ENCODE peak calls at places on chromosome 13, in five cellular contexts. One of them, this sample, is unnamed.
A peak's percentile ranks its signal among the peaks of the same experiment; 100 is the strongest.

GRCh38 chr13:55361141-55361540 is 1779.6 kb upstream of the PRR20A start:
- DNase-seq in omental fat pad: no peak
- DNase-seq in Peyer's patch: no peak
- DNase-seq in GM13976: no peak
- DNase-seq in mammary epithelial cell: no peak
- DNase-seq in this sample: no peak

GRCh38 chr13:105721056-105721455 is 814.4 kb downstream of the EFNB2 start:
- DNase-seq in omental fat pad: no peak
- DNase-seq in Peyer's patch: no peak
- DNase-seq in GM13976: no peak
- DNase-seq in mammary epithelial cell: peak; percentile 28
- DNase-seq in this sample: no peak

GRCh38 chr13:25217023-25217909 is 45.2 kb upstream of the AMER2 start:
- DNase-seq in omental fat pad: no peak
- DNase-seq in Peyer's patch: no peak
- DNase-seq in GM13976: no peak
- DNase-seq in mammary epithelial cell: peak; percentile 65
- DNase-seq in this sample: no peak

GRCh38 chr13:72953391-72953960 is 105.3 kb upstream of the KLF5 start:
- DNase-seq in omental fat pad: no peak
- DNase-seq in Peyer's patch: peak; percentile 73
- DNase-seq in GM13976: no peak
- DNase-seq in mammary epithelial cell: no peak
- DNase-seq in this sample: no peak

GRCh38 chr13:70415141-70415540 is 306.9 kb upstream of the KLHL1 start:
- DNase-seq in omental fat pad: no peak
- DNase-seq in Peyer's patch: no peak
- DNase-seq in GM13976: no peak
- DNase-seq in mammary epithelial cell: no peak
- DNase-seq in this sample: no peak

GRCh38 chr13:72586519-72586918 is 140.9 kb downstream of the MZT1 start:
- DNase-seq in omental fat pad: no peak
- DNase-seq in Peyer's patch: no peak
- DNase-seq in GM13976: no peak
- DNase-seq in mammary epithelial cell: no peak
- DNase-seq in this sample: no peak

GRCh38 chr13:31159306-31159705 is 2.4 kb downstream of the HSPH1 start:
- DNase-seq in omental fat pad: no peak
- DNase-seq in Peyer's patch: no peak
- DNase-seq in GM13976: no peak
- DNase-seq in mammary epithelial cell: peak; percentile 5
- DNase-seq in this sample: no peak

GRCh38 chr13:33285420-33286124 is at the start of gene STARD13:
- DNase-seq in omental fat pad: peak; percentile 91
- DNase-seq in Peyer's patch: peak; percentile 91
- DNase-seq in GM13976: peak; percentile 29
- DNase-seq in mammary epithelial cell: peak; percentile 96
- DNase-seq in this sample: peak; percentile 93

GRCh38 chr13:109871018-109871370 is 84.6 kb upstream of the IRS2 start:
- DNase-seq in omental fat pad: no peak
- DNase-seq in Peyer's patch: no peak
- DNase-seq in GM13976: no peak
- DNase-seq in mammary epithelial cell: no peak
- DNase-seq in this sample: no peak

GRCh38 chr13:88063741-88064140 is 392.6 kb downstream of the SLITRK5 start:
- DNase-seq in omental fat pad: no peak
- DNase-seq in Peyer's patch: no peak
- DNase-seq in GM13976: no peak
- DNase-seq in mammary epithelial cell: no peak
- DNase-seq in this sample: no peak

GRCh38 chr13:114128624-114129522 is 3.5 kb downstream of the RASA3 start:
- DNase-seq in omental fat pad: peak; percentile 50
- DNase-seq in Peyer's patch: peak; percentile 94
- DNase-seq in GM13976: peak; percentile 94
- DNase-seq in mammary epithelial cell: no peak
- DNase-seq in this sample: peak; percentile 47

GRCh38 chr13:51525567-51526165 is 58.6 kb upstream of the WDFY2 start:
- DNase-seq in omental fat pad: no peak
- DNase-seq in Peyer's patch: no peak
- DNase-seq in GM13976: no peak
- DNase-seq in mammary epithelial cell: peak; percentile 37
- DNase-seq in this sample: no peak

GRCh38 chr13:112741185-112741755 is 51.4 kb downstream of the ATP11A start:
- DNase-seq in omental fat pad: no peak
- DNase-seq in Peyer's patch: no peak
- DNase-seq in GM13976: no peak
- DNase-seq in mammary epithelial cell: no peak
- DNase-seq in this sample: no peak

GRCh38 chr13:100392709-100393630 is 195.6 kb downstream of the GGACT start:
- DNase-seq in omental fat pad: peak; percentile 84
- DNase-seq in Peyer's patch: peak; percentile 88
- DNase-seq in GM13976: peak; percentile 28
- DNase-seq in mammary epithelial cell: peak; percentile 94
- DNase-seq in this sample: peak; percentile 69

GRCh38 chr13:76632388-76633044 is 253.7 kb downstream of the KCTD12 start:
- DNase-seq in omental fat pad: no peak
- DNase-seq in Peyer's patch: no peak
- DNase-seq in GM13976: no peak
- DNase-seq in mammary epithelial cell: no peak
- DNase-seq in this sample: no peak

GRCh38 chr13:65907656-65908441 is 1322.3 kb downstream of the PCDH9 start:
- DNase-seq in omental fat pad: no peak
- DNase-seq in Peyer's patch: no peak
- DNase-seq in GM13976: no peak
- DNase-seq in mammary epithelial cell: no peak
- DNase-seq in this sample: no peak

GRCh38 chr13:73481265-73481664 is 422.5 kb downstream of the KLF5 start:
- DNase-seq in omental fat pad: no peak
- DNase-seq in Peyer's patch: no peak
- DNase-seq in GM13976: no peak
- DNase-seq in mammary epithelial cell: no peak
- DNase-seq in this sample: no peak

GRCh38 chr13:100156786-100157185 is 67.9 kb downstream of the PCCA start:
- DNase-seq in omental fat pad: no peak
- DNase-seq in Peyer's patch: no peak
- DNase-seq in GM13976: no peak
- DNase-seq in mammary epithelial cell: peak; percentile 84
- DNase-seq in this sample: no peak

GRCh38 chr13:97238432-97238831 is 16.3 kb downstream of the MBNL2 start:
- DNase-seq in omental fat pad: no peak
- DNase-seq in Peyer's patch: no peak
- DNase-seq in GM13976: no peak
- DNase-seq in mammary epithelial cell: no peak
- DNase-seq in this sample: no peak

GRCh38 chr13:34459856-34460255 is 482.2 kb upstream of the NBEA start:
- DNase-seq in omental fat pad: no peak
- DNase-seq in Peyer's patch: no peak
- DNase-seq in GM13976: no peak
- DNase-seq in mammary epithelial cell: no peak
- DNase-seq in this sample: no peak

GRCh38 chr13:44136693-44137268 is 236.8 kb upstream of the SERP2 start:
- DNase-seq in omental fat pad: no peak
- DNase-seq in Peyer's patch: no peak
- DNase-seq in GM13976: no peak
- DNase-seq in mammary epithelial cell: peak; percentile 73
- DNase-seq in this sample: no peak

GRCh38 chr13:110047511-110047910 is 259.4 kb downstream of the COL4A1 start:
- DNase-seq in omental fat pad: no peak
- DNase-seq in Peyer's patch: no peak
- DNase-seq in GM13976: no peak
- DNase-seq in mammary epithelial cell: no peak
- DNase-seq in this sample: peak; percentile 66

GRCh38 chr13:51916962-51917361 is 55.2 kb downstream of the CCDC70 start:
- DNase-seq in omental fat pad: no peak
- DNase-seq in Peyer's patch: no peak
- DNase-seq in GM13976: no peak
- DNase-seq in mammary epithelial cell: no peak
- DNase-seq in this sample: no peak

GRCh38 chr13:106989866-106990265 is 421.9 kb upstream of the ARGLU1 start:
- DNase-seq in omental fat pad: no peak
- DNase-seq in Peyer's patch: no peak
- DNase-seq in GM13976: no peak
- DNase-seq in mammary epithelial cell: no peak
- DNase-seq in this sample: no peak

GRCh38 chr13:90121784-90122183 is 1225.7 kb upstream of the MIR17HG start:
- DNase-seq in omental fat pad: no peak
- DNase-seq in Peyer's patch: no peak
- DNase-seq in GM13976: no peak
- DNase-seq in mammary epithelial cell: no peak
- DNase-seq in this sample: no peak

GRCh38 chr13:59043016-59043415 is 1120.7 kb downstream of the DIAPH3 start:
- DNase-seq in omental fat pad: no peak
- DNase-seq in Peyer's patch: no peak
- DNase-seq in GM13976: no peak
- DNase-seq in mammary epithelial cell: no peak
- DNase-seq in this sample: no peak

GRCh38 chr13:31369213-31369612 is 169.4 kb downstream of the B3GLCT start:
- DNase-seq in omental fat pad: no peak
- DNase-seq in Peyer's patch: no peak
- DNase-seq in GM13976: no peak
- DNase-seq in mammary epithelial cell: no peak
- DNase-seq in this sample: no peak

GRCh38 chr13:22693691-22694090 is 487.1 kb upstream of the SGCG start:
- DNase-seq in omental fat pad: no peak
- DNase-seq in Peyer's patch: no peak
- DNase-seq in GM13976: no peak
- DNase-seq in mammary epithelial cell: no peak
- DNase-seq in this sample: no peak

GRCh38 chr13:94176576-94176975 is 302.9 kb downstream of the DCT start:
- DNase-seq in omental fat pad: no peak
- DNase-seq in Peyer's patch: no peak
- DNase-seq in GM13976: no peak
- DNase-seq in mammary epithelial cell: no peak
- DNase-seq in this sample: no peak

GRCh38 chr13:24083722-24084421 is 76.6 kb upstream of the SPATA13 start:
- DNase-seq in omental fat pad: no peak
- DNase-seq in Peyer's patch: no peak
- DNase-seq in GM13976: no peak
- DNase-seq in mammary epithelial cell: no peak
- DNase-seq in this sample: no peak

DNA sequence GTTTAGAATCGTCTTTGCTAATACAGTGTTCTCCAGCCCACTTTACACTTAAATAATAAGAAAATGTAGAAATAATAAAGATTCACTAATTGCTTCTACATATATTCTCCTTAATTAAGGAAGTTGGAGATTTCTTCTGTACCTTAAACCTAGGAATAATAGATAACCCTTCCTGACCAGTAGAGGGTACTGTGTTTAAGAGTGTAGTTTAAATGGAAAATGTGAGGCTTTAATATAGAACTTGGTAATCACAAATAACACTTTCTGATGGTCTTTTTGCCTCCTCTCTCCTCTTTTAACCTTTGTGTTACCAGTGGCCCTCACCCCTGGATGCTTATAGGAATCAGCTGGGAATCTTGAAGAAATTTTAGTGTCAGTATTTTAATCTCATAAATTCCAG is 20.7 kb downstream of the POMP start:
- DNase-seq in omental fat pad: no peak
- DNase-seq in Peyer's patch: no peak
- DNase-seq in GM13976: peak; percentile 27
- DNase-seq in mammary epithelial cell: no peak
- DNase-seq in this sample: no peak
- TF ChIP-seq CTCF in omental fat pad: no peak
- TF ChIP-seq CTCF in Peyer's patch: no peak
- TF ChIP-seq CTCF in GM13976: no peak
- TF ChIP-seq CTCF in mammary epithelial cell: peak; percentile 38
- TF ChIP-seq CTCF in this sample: peak; percentile 32

GRCh38 chr13:48398450-48399095 is 14.3 kb downstream of the LPAR6 start:
- DNase-seq in omental fat pad: no peak
- DNase-seq in Peyer's patch: no peak
- DNase-seq in GM13976: no peak
- DNase-seq in mammary epithelial cell: peak; percentile 23
- DNase-seq in this sample: no peak

GRCh38 chr13:48401480-48401879 is 11.4 kb downstream of the LPAR6 start:
- DNase-seq in omental fat pad: no peak
- DNase-seq in Peyer's patch: no peak
- DNase-seq in GM13976: no peak
- DNase-seq in mammary epithelial cell: no peak
- DNase-seq in this sample: no peak

GRCh38 chr13:48402325-48402962 is 10.5 kb downstream of the LPAR6 start:
- DNase-seq in omental fat pad: no peak
- DNase-seq in Peyer's patch: no peak
- DNase-seq in GM13976: no peak
- DNase-seq in mammary epithelial cell: peak; percentile 17
- DNase-seq in this sample: no peak

GRCh38 chr13:48400090-48400694 is 12.7 kb downstream of the LPAR6 start:
- DNase-seq in omental fat pad: no peak
- DNase-seq in Peyer's patch: no peak
- DNase-seq in GM13976: no peak
- DNase-seq in mammary epithelial cell: peak; percentile 13
- DNase-seq in this sample: no peak

DNA sequence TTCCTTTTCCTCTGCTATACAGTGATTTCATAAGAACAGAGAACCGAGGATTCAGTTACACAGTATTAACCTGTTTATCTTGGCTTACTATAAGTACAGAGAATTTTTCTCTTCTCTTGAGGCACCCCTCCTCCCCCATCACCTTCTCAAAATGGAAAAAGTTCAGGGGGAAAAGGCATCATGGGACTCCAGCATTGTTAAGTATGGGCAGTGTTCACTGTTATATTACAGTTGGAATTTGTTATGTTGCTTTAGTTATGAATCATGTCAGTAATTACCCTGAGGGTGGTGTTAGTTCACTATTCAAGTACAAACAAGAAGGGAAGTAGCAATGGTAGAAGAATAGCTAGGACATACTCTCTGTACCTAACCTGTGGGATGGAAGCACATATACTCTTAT is 12.1 kb downstream of the LPAR6 start:
- DNase-seq in omental fat pad: no peak
- DNase-seq in Peyer's patch: no peak
- DNase-seq in GM13976: no peak
- DNase-seq in mammary epithelial cell: peak; percentile 91
- DNase-seq in this sample: no peak
- TF ChIP-seq CTCF in omental fat pad: no peak
- TF ChIP-seq CTCF in Peyer's patch: no peak
- TF ChIP-seq CTCF in GM13976: peak; percentile 25
- TF ChIP-seq CTCF in mammary epithelial cell: no peak
- TF ChIP-seq CTCF in this sample: no peak

GRCh38 chr13:98761126-98761978 is 8.9 kb upstream of the SLC15A1 start:
- DNase-seq in omental fat pad: no peak
- DNase-seq in Peyer's patch: peak; percentile 59
- DNase-seq in GM13976: peak; percentile 52
- DNase-seq in mammary epithelial cell: peak; percentile 60
- DNase-seq in this sample: no peak
- TF ChIP-seq CTCF in omental fat pad: no peak
- TF ChIP-seq CTCF in Peyer's patch: no peak
- TF ChIP-seq CTCF in GM13976: no peak
- TF ChIP-seq CTCF in mammary epithelial cell: no peak
- TF ChIP-seq CTCF in this sample: no peak

DNA sequence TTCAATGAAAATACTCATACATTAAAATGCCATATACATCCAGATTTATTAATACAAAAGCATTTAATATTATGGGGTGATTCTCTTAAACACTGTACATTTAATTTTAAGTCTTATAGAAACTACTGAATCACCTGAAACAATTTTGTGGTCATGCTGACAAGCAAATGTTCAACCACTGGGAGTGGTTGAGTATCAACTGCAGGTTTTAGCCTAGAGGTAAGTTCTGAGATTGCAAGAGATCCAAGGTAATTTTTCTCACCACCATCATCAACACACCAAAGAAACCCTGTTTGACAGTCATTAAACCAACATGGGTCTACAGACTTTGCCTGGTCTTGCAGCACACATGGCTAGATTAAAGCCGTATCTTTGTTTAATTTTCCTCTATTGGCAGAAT is 196.3 kb downstream of the LHFPL6 start:
- DNase-seq in omental fat pad: no peak
- DNase-seq in Peyer's patch: no peak
- DNase-seq in GM13976: peak; percentile 31
- DNase-seq in mammary epithelial cell: peak; percentile 92
- DNase-seq in this sample: no peak
- TF ChIP-seq CTCF in omental fat pad: no peak
- TF ChIP-seq CTCF in Peyer's patch: no peak
- TF ChIP-seq CTCF in GM13976: no peak
- TF ChIP-seq CTCF in mammary epithelial cell: peak; percentile 35
- TF ChIP-seq CTCF in this sample: no peak